ENCODE peak calls at places on chromosomes 3 and 15, in four cellular contexts. X is ovary; S is GM23248; H is CD8-positive, alpha-beta T cell. E is an unnamed sample.

GRCh38 chr15:40928351-40928974 is 677 bp upstream of the DLL4 start:
- DNase-seq in X (no peak), H (no peak), S (no peak), E (no peak)

GRCh38 chr3:183538475-183538874 is 17.0 kb downstream of the KLHL6 start:
- DNase-seq in X (no peak), H (no peak), S (no peak), E (no peak)

GRCh38 chr3:105527949-105528348 is 161.2 kb downstream of the ALCAM start:
- DNase-seq in X (no peak), S (peak; percentile 38), H (no peak), E (no peak)

GRCh38 chr3:155388417-155388816 is 94.9 kb upstream of the STRIT1 start:
- DNase-seq in S (no peak), X (no peak), H (no peak), E (no peak)

GRCh38 chr3:152446495-152446894 is 177.8 kb downstream of the MBNL1 start:
- DNase-seq in X (peak; percentile 26), S (no peak), H (no peak), E (no peak)

GRCh38 chr3:172051310-172051956 is 12.1 kb downstream of the FNDC3B start:
- DNase-seq in H (no peak), S (no peak), X (no peak), E (no peak)

GRCh38 chr15:73081321-73081958 is 29.2 kb downstream of the NEO1 start:
- DNase-seq in S (peak; percentile 77), H (no peak), X (no peak), E (peak; percentile 54)

GRCh38 chr3:129888739-129889138 is 4.8 kb downstream of the TMCC1 start:
- DNase-seq in H (no peak), X (no peak), S (peak; percentile 82), E (no peak)

GRCh38 chr3:71786551-71786950 is 1.6 kb upstream of the PROK2 start:
- DNase-seq in X (no peak), S (peak; percentile 7), H (no peak), E (no peak)

GRCh38 chr3:106282931-106283330 is 414.1 kb upstream of the CBLB start:
- DNase-seq in X (no peak), S (no peak), H (no peak), E (no peak)

GRCh38 chr3:133742351-133743091 is 3.7 kb upstream of the TF start:
- DNase-seq in S (peak; percentile 18), X (no peak), H (no peak), E (peak; percentile 31)

GRCh38 chr3:67610458-67610857 is 44.0 kb downstream of the SUCLG2 start:
- DNase-seq in X (no peak), H (no peak), S (peak; percentile 69), E (no peak)

GRCh38 chr3:54621181-54621580 is 306.7 kb downstream of the LRTM1 start:
- DNase-seq in H (no peak), S (peak; percentile 42), X (no peak), E (no peak)

GRCh38 chr3:129382366-129382765 is 46.1 kb downstream of the EFCAB12 start:
- DNase-seq in X (no peak), H (no peak), S (peak; percentile 19), E (no peak)

GRCh38 chr3:50157821-50158556 is 2.9 kb downstream of the SEMA3F start:
- DNase-seq in H (no peak), S (peak; percentile 47), X (no peak), E (peak; percentile 84)

GRCh38 chr3:122943828-122944190 is 83.8 kb downstream of the SEMA5B start:
- DNase-seq in S (no peak), H (no peak), X (no peak), E (no peak)

GRCh38 chr3:56361731-56362130 is 106.5 kb downstream of the ERC2 start:
- DNase-seq in X (no peak), S (no peak), H (no peak), E (no peak)

GRCh38 chr15:44598892-44599291 is 61.9 kb downstream of the EIF3J start:
- DNase-seq in X (no peak), S (peak; percentile 23), H (no peak), E (no peak)

GRCh38 chr3:59480486-59480995 is 430.7 kb upstream of the CFAP20DC start:
- DNase-seq in H (no peak), S (peak; percentile 82), X (no peak), E (no peak)

GRCh38 chr15:46654993-46655392 is 1020.2 kb downstream of the SQOR start:
- DNase-seq in X (no peak), H (no peak), S (no peak), E (no peak)
- H3K27ac ChIP-seq in X (no peak overlapping the region), H (no peak overlapping the region), S (no peak overlapping the region), E (no peak overlapping the region)

GRCh38 chr3:191391873-191392808 is 61.8 kb upstream of the UTS2B start:
- DNase-seq in H (no peak), X (no peak), S (no peak), E (no peak)

GRCh38 chr3:191390580-191390979 is 60.3 kb upstream of the UTS2B start:
- DNase-seq in S (no peak), H (no peak), X (no peak), E (no peak)

GRCh38 chr3:191385101-191385500 is 54.8 kb upstream of the UTS2B start:
- DNase-seq in X (no peak), S (no peak), H (no peak), E (no peak)

GRCh38 chr3:191387441-191388077 is 57.2 kb upstream of the UTS2B start:
- DNase-seq in H (no peak), X (no peak), S (peak; percentile 11), E (no peak)

DNA sequence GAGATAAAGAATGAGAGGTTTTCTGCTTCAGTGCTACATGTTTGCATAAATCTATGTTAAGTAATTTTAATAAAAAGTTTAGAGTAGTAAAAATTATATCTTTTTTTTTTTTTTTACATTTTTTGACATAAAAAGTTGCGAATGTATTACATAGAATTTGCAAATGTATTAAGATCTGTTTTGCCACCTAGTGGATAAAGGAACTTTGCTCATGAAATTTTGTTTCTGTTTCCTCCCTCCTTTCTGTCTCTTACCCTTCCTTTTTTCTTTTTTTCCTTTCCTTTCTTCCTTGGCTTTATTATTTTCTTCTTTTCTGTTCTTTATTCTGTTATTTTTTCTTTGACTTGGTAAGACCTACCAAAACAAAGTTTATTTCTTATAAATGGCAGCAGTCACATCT is 58.5 kb upstream of the UTS2B start:
- DNase-seq in X (no peak), H (no peak), S (peak; percentile 38), E (no peak)
- H3K27ac ChIP-seq in X (no peak overlapping the region), H (no peak overlapping the region), S (no peak overlapping the region), E (no peak overlapping the region)

GRCh38 chr3:42002790-42003189 is 40.9 kb upstream of the ULK4 start:
- DNase-seq in H (no peak), S (no peak), X (no peak), E (no peak)

GRCh38 chr3:42001777-42002176 is 39.9 kb upstream of the ULK4 start:
- DNase-seq in S (no peak), H (no peak), X (no peak), E (no peak)

DNA sequence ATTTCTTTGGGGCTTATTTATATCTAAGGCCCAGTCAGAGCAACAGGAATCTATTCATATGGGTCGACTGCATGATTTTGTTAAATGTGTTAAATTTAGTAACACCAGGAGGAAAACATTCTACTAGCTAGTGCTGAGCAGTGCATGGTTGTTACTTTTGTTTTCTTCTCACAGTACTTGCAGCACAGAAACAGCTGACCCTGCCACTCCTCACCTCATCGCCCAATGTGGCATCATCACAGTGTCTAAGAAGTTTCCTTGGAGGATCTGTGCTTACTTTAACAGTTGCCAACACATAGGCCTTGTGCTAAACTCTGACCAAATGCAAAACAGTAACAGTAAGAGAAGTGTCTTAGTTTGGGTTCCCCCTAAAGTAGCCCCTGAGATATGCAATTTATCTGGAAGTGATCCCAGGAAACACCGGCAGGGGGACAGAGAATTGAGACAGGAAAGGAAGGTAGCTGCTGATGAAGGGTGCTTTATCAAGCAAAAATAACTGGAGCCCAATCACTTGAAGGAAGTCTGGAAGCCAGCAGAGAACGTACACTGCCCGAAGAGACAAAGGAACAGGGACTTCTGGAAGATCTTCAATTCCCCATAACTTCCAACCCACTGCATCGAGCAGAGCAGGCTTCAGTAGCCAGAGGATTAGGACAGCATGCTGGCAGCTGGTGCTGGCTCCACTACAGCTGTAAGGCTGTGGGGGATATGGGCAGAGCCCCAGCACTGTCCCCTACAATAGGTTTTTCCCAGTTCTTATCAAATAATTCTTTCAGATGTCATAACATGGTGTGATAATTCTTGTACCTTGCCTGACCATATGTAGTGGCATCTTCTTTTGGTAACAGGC is 36.0 kb upstream of the ULK4 start:
- DNase-seq in S (no peak), X (no peak), H (no peak), E (no peak)
- H3K27ac ChIP-seq in S (no peak overlapping the region), X (no peak overlapping the region), H (no peak overlapping the region), E (no peak overlapping the region)

GRCh38 chr3:70606018-70606417 is 293.6 kb upstream of the MDFIC2 start:
- DNase-seq in S (no peak), X (no peak), H (no peak), E (no peak)
- H3K27ac ChIP-seq in S (no peak overlapping the region), X (no peak overlapping the region), H (no peak overlapping the region), E (no peak overlapping the region)

GRCh38 chr3:124799676-124800075 is 69.4 kb downstream of the UMPS start:
- DNase-seq in X (no peak), H (no peak), S (no peak), E (no peak)

GRCh38 chr3:124802702-124803101 is 72.5 kb downstream of the UMPS start:
- DNase-seq in H (no peak), X (no peak), S (no peak), E (no peak)

GRCh38 chr3:124800076-124800475 is 69.8 kb downstream of the UMPS start:
- DNase-seq in S (no peak), H (no peak), X (no peak), E (no peak)

GRCh38 chr3:124802054-124802698 is 71.9 kb downstream of the UMPS start:
- DNase-seq in S (no peak), H (no peak), X (no peak), E (no peak)

GRCh38 chr3:124800511-124801374 is 70.5 kb downstream of the UMPS start:
- DNase-seq in S (no peak), H (no peak), X (peak; percentile 74), E (no peak)
- H3K27ac ChIP-seq in S (no peak overlapping the region), H (no peak overlapping the region), X (peak overlapping the region; percentile 33), E (peak overlapping the region; percentile 3)

GRCh38 chr3:132710311-132710710 is 11.9 kb downstream of the NPHP3 start:
- DNase-seq in S (no peak), X (no peak), H (no peak), E (no peak)

GRCh38 chr3:132716372-132716771 is 5.8 kb downstream of the NPHP3 start:
- DNase-seq in S (no peak), X (no peak), H (no peak), E (no peak)

GRCh38 chr3:132709761-132710160 is 12.4 kb downstream of the NPHP3 start:
- DNase-seq in S (no peak), X (no peak), H (no peak), E (no peak)

DNA sequence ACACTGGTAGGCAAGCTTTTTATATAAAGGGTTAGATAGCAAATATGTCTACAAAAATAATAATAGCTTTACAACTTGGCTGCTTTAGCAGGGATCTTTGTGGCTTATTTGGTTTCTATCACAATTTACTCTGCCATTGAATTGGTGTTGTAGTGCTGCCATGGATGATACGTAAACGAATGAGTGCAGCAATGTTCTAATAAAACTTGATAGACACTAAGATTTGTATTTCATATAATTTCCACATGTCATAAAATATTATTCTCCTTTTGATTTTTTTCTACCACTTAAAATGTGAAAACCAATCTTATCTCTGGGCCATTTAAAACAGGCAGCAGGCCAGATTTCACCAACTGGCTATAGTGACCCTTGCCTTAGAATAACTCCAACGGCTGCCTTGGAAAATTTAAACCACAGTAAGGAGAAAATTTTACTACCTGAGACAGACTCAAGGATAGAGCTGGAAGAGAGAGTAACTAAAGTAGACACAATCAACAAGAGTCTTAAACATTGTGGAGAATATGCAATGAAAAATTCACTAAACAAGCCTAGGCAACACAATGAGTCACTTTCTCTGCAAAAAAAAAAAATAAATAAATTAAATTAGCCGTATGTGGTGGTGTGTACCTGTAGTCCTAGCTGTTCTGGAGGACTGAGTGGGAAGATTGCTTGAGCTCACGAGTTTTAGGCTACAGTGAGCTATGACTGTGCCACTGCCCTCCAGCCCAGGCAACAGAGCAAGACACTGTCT is 8.1 kb downstream of the NPHP3 start:
- DNase-seq in S (no peak), X (no peak), H (no peak), E (no peak)
- H3K27ac ChIP-seq in S (no peak overlapping the region), X (no peak overlapping the region), H (no peak overlapping the region), E (no peak overlapping the region)